ENCODE peak calls at places on chromosomes 1 and 21, in four cellular contexts. A is mesendoderm, R is NT2/D1, Y is HCT116. X is an unnamed sample. For H3K4me1, the result is how much of the 10 kb centered on the place peaks cover.

GRCh38 chr1:61269648-61270047 is 187.3 kb downstream of the NFIA start:
- DNase-seq in Y (no peak), A (peak), R (no peak), X (no peak)

GRCh38 chr1:240399381-240399780 is 212.6 kb downstream of the GREM2 start:
- DNase-seq in Y (no peak), R (peak), A (peak), X (no peak)

GRCh38 chr1:64077281-64077940 is 126.0 kb upstream of the UBE2U start:
- DNase-seq in A (no peak), R (no peak), Y (no peak), X (no peak)

GRCh38 chr1:207822602-207823451 is 71.0 kb downstream of the CD46 start:
- DNase-seq in R (no peak), Y (no peak), A (peak), X (no peak)

GRCh38 chr1:42730988-42731387 is 9.0 kb downstream of the CLDN19 start:
- DNase-seq in Y (peak), A (peak), R (no peak), X (peak)

GRCh38 chr1:14706656-14707055 is 108.2 kb downstream of the KAZN start:
- DNase-seq in A (no peak), Y (no peak), R (no peak), X (no peak)

GRCh38 chr1:232793944-232794343 is 11.3 kb upstream of the MAP10 start:
- DNase-seq in Y (peak), R (no peak), A (no peak), X (no peak)

GRCh38 chr1:226046240-226046639 is 16.3 kb upstream of the H3-3A start:
- DNase-seq in A (no peak), Y (no peak), R (no peak), X (no peak)

GRCh38 chr1:56389813-56390539 is 189.4 kb downstream of the PLPP3 start:
- DNase-seq in A (peak), Y (no peak), R (peak), X (no peak)

GRCh38 chr21:46155514-46156377 is at the start of gene FTCD:
- DNase-seq in A (no peak), Y (no peak), R (no peak), X (no peak)

GRCh38 chr1:206575165-206575893 is 36.9 kb downstream of the EIF2D start:
- DNase-seq in R (no peak), Y (no peak), A (no peak), X (peak)

GRCh38 chr1:215188302-215188950 is 105.9 kb downstream of the KCNK2 start:
- DNase-seq in Y (no peak), R (no peak), A (peak), X (no peak)

GRCh38 chr1:226661965-226662364 is 77.1 kb downstream of the ITPKB start:
- DNase-seq in A (peak), Y (no peak), R (no peak), X (peak)

GRCh38 chr21:15053531-15053930 is 11.3 kb downstream of the NRIP1 start:
- DNase-seq in Y (no peak), A (no peak), R (no peak), X (no peak)

GRCh38 chr1:80392529-80392928 is 1386.0 kb upstream of the ADGRL4 start:
- DNase-seq in A (no peak), R (no peak), Y (no peak), X (no peak)

GRCh38 chr1:181135462-181135781 is 46.9 kb downstream of the IER5 start:
- DNase-seq in A (peak), R (no peak), Y (no peak), X (no peak)

GRCh38 chr1:7667625-7668218 is 103.4 kb upstream of the VAMP3 start:
- DNase-seq in Y (peak), R (peak), A (peak), X (peak)

GRCh38 chr1:16018749-16019515 is 1.1 kb upstream of the HSPB7 start:
- DNase-seq in R (no peak), A (no peak), Y (no peak), X (no peak)

GRCh38 chr1:225847610-225848009 is 34.6 kb downstream of the TMEM63A start:
- DNase-seq in R (no peak), A (no peak), Y (no peak), X (no peak)

GRCh38 chr1:88612299-88612698 is 71.8 kb upstream of the PKN2 start:
- DNase-seq in R (no peak), Y (no peak), A (no peak), X (no peak)

GRCh38 chr1:97094257-97094972 is 372.8 kb downstream of the PTBP2 start:
- DNase-seq in Y (no peak), A (peak), R (no peak), X (peak)

GRCh38 chr1:43582162-43582566 is 51.5 kb downstream of the PTPRF start:
- DNase-seq in R (peak), A (peak), Y (peak), X (no peak)

GRCh38 chr1:119316870-119317416 is 51.6 kb upstream of the HAO2 start:
- DNase-seq in Y (peak), A (peak), R (peak), X (no peak)

GRCh38 chr1:71357708-71358107 is 276.9 kb upstream of the ZRANB2 start:
- DNase-seq in A (peak), R (no peak), Y (no peak), X (no peak)

GRCh38 chr1:6358144-6358624 is 35.4 kb downstream of the ACOT7 start:
- DNase-seq in Y (no peak), R (no peak), A (no peak), X (no peak)

GRCh38 chr1:109625601-109626560 is 6.2 kb downstream of the AMPD2 start:
- DNase-seq in R (no peak), Y (no peak), A (no peak), X (no peak)

GRCh38 chr1:24894002-24894401 is 36.1 kb downstream of the RUNX3 start:
- DNase-seq in A (no peak), R (no peak), Y (no peak), X (no peak)

GRCh38 chr1:153922076-153922837 is 515 bp downstream of the GATAD2B start:
- DNase-seq in Y (no peak), R (peak), A (peak), X (peak)

GRCh38 chr1:8716238-8716637 is 101.2 kb downstream of the RERE start:
- DNase-seq in R (no peak), A (no peak), Y (no peak), X (no peak)
- H3K4me1 ChIP-seq in R (under half), A (under half), Y (under half), X (under half)

DNA sequence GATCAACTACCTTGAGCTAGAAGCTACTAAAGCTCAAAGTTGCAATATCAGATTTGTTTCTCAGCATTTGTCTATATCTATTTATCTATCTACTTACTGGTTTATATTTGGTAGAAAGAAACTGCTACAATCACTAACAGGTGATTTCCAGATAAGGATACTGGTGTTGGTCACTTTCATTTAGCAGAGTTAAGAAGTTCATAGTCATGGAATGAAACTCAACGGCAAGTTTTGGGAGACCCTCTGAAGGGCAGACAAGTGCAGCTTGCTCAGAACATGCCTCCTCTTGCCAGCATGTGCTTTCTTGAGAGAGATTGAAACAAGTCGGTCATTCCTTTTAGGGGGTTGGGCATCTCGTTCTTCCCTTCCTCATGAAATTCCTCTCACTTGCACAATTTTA is 296.5 kb downstream of the GRIK1 start:
- DNase-seq in R (no peak), A (no peak), Y (no peak), X (no peak)
- H3K4me1 ChIP-seq in R (under half), A (under half), Y (under half), X (under half)

GRCh38 chr1:41493626-41494350 is 9.3 kb upstream of the EDN2 start:
- DNase-seq in Y (no peak), R (no peak), A (no peak), X (no peak)
- H3K4me1 ChIP-seq in Y (under half), R (under half), A (under half), X (under half)

DNA sequence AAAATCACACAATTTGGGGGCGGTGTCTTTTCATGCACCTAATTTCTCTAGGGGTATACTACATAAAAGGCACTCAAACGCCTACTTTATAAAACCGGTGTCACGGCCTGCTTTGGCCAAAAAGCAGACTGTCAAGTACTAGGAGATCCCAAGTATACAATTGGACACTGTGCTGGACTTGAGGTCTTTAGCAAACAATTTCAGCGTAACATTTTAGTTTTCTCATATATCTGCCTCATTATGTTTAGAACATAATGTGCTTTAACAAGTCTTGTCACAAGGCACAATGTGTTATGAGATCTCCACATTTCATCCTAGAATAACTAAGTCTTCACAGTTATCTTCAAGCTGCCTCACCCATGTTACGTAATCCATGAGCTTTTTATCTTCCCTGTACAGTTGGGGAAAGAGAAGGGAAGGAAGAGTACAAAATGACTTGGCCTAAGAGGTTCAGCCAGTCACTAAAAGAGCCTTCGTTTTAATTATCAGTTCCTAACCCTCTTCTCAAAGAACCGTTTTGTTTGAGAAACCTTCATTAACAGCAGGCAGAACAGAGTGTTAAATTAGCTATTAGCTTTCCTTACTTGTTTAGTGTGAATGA is 1.7 kb downstream of the SSX2IP start:
- DNase-seq in Y (no peak), A (no peak), R (no peak), X (no peak)
- H3K4me1 ChIP-seq in Y (under half), A (under half), R (under half), X (under half)

DNA sequence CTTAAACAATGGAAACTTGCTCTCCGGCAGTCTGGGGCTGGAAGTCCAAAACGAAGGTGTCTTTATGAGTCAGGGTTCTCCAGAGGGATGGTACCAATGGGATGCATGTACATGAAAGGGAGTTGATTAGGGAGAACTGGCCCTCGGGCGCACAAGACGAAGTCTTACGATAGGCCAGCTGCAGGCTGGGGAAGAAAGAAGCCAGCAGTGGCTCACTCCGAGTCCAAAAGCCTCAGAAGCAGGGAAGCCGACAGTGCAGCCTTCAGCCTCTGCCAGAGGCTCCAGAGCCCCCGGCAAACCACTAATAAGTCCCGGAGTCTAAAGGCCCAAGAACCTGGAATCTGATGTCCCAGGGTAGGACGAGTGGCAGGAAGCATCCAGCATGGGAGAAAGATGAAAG is 57.7 kb downstream of the FAAP20 start:
- DNase-seq in A (no peak), R (no peak), Y (no peak), X (no peak)
- H3K4me1 ChIP-seq in A (under half), R (under half), Y (under half), X (under half)

GRCh38 chr21:33403786-33404571 is 766 bp downstream of the IFNGR2 start:
- DNase-seq in R (no peak), A (peak), Y (no peak), X (peak)

GRCh38 chr21:33399821-33400220 is 3.4 kb upstream of the IFNGR2 start:
- DNase-seq in Y (no peak), A (no peak), R (no peak), X (no peak)

GRCh38 chr21:33403128-33403785 is at the start of gene IFNGR2:
- DNase-seq in Y (no peak), R (no peak), A (no peak), X (peak)

GRCh38 chr21:33401617-33401967 is 1.6 kb upstream of the IFNGR2 start:
- DNase-seq in Y (no peak), R (no peak), A (no peak), X (no peak)

DNA sequence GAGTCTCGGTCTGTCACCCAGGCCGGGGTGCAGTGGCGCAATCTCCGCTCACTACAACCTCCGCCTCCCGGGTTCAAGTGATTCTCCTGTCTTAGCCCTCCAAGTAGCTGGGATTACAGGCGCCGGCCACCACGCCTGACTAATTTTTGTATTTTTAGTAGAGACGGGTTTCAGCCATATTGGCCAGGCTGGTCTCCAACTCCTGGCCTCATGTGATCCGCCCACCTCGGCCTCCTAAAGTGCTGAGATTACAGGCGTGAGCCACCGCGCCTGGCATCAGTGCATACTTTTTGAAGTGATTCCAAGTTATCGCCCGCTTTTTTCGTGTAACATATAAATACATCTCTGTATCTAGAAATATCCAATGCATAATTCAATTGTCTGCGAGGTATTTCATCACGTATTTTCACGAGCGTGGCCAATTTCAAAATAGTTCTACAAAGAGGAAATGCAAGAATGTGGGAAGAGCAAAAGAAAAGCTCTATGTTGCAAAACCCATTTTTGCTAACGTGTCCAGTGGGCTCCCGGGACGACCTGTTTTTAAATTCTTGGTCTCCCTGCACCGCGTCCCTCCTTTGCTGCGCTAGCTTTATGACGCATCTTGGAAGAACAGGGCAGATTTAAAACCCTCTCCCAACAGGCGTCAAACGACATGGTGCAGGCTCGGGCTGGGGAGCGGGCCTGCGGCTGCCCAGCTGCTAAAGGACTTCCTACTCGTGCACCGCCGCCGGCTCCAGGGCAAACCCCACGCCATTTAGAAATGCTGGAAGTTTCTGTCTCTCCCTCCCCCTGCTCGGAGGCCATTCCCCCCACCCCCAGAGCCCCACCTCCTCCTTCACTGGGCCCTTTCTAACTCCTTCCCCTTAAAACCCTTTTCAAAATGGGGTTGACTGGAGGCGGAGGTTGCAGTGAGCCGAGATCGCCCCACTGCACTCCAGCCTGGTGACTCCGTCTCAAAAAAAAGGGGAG is 918 bp upstream of the IFNGR2 start:
- DNase-seq in Y (no peak), A (peak), R (no peak), X (no peak)
- H3K4me1 ChIP-seq in Y (under half), A (under half), R (under half), X (under half)